ENCODE peak calls at places on chromosomes 1 and 21, in seven cellular contexts. D, F, E, S, A, L and K are unnamed samples.

GRCh38 chr1:64043976-64044375 is 159.4 kb upstream of the UBE2U start:
- DNase-seq in D (no peak), F (peak), E (no peak), S (no peak), A (no peak), L (peak), K (no peak)

GRCh38 chr1:21567241-21568005 is 58.2 kb downstream of the ALPL start:
- DNase-seq in D (no peak), F (no peak), E (no peak), S (no peak), A (no peak), L (no peak), K (no peak)

GRCh38 chr21:29499734-29500343 is 201.1 kb downstream of the BACH1 start:
- DNase-seq in D (no peak), F (no peak), E (no peak), S (peak), A (no peak), L (peak), K (no peak)

GRCh38 chr1:112358061-112358770 is 37.8 kb upstream of the CTTNBP2NL start:
- DNase-seq in D (no peak), F (no peak), E (no peak), S (no peak), A (no peak), L (no peak), K (no peak)

GRCh38 chr1:100400332-100400933 is 48.1 kb downstream of the CDC14A start:
- DNase-seq in D (peak), F (no peak), E (no peak), S (no peak), A (peak), L (no peak), K (no peak)

GRCh38 chr1:40385437-40386310 is 12.1 kb downstream of the SMAP2 start:
- DNase-seq in D (peak), F (no peak), E (no peak), S (no peak), A (peak), L (no peak), K (no peak)

GRCh38 chr21:45262041-45262581 is 25.6 kb downstream of the POFUT2 start:
- DNase-seq in D (no peak), F (no peak), E (no peak), S (no peak), A (no peak), L (no peak), K (no peak)

GRCh38 chr1:211241071-211241470 is 18.1 kb upstream of the RCOR3 start:
- DNase-seq in D (no peak), F (no peak), E (no peak), S (no peak), A (no peak), L (no peak), K (no peak)

GRCh38 chr1:7561331-7561921 is 209.7 kb upstream of the VAMP3 start:
- DNase-seq in D (no peak), F (no peak), E (no peak), S (no peak), A (no peak), L (no peak), K (no peak)

GRCh38 chr1:171142081-171142450 is 43.0 kb upstream of the FMO2 start:
- DNase-seq in D (no peak), F (peak), E (no peak), S (no peak), A (no peak), L (peak), K (no peak)

GRCh38 chr1:33435096-33435820 is 4.4 kb upstream of the PHC2 start:
- DNase-seq in D (no peak), F (no peak), E (no peak), S (peak), A (no peak), L (no peak), K (no peak)

GRCh38 chr1:2380816-2381591 is 10.3 kb downstream of the MORN1 start:
- DNase-seq in D (no peak), F (no peak), E (no peak), S (no peak), A (no peak), L (no peak), K (no peak)

GRCh38 chr21:17089121-17089520 is 423.7 kb upstream of the CXADR start:
- DNase-seq in D (no peak), F (no peak), E (no peak), S (no peak), A (no peak), L (no peak), K (no peak)

GRCh38 chr1:179228783-179229213 is 679 bp downstream of the ABL2 start:
- DNase-seq in D (no peak), F (no peak), E (no peak), S (peak), A (no peak), L (peak), K (no peak)

GRCh38 chr1:185156321-185156853 is 366 bp downstream of the TRMT1L start:
- DNase-seq in D (peak), F (no peak), E (no peak), S (peak), A (no peak), L (no peak), K (no peak)

GRCh38 chr1:24060482-24060881 is 51.5 kb downstream of the MYOM3 start:
- DNase-seq in D (no peak), F (no peak), E (no peak), S (no peak), A (no peak), L (no peak), K (no peak)

GRCh38 chr1:115748396-115749130 is 20.0 kb downstream of the CASQ2 start:
- DNase-seq in D (no peak), F (no peak), E (no peak), S (peak), A (no peak), L (peak), K (no peak)

GRCh38 chr1:224637936-224638335 is 21.8 kb downstream of the CNIH3 start:
- DNase-seq in D (no peak), F (no peak), E (no peak), S (no peak), A (no peak), L (no peak), K (no peak)

GRCh38 chr1:45327644-45328515 is 1.2 kb downstream of the HPDL start:
- DNase-seq in D (no peak), F (no peak), E (no peak), S (no peak), A (no peak), L (no peak), K (no peak)

GRCh38 chr1:9066945-9067807 is 2.3 kb downstream of the SLC2A5 start:
- DNase-seq in D (no peak), F (peak), E (no peak), S (peak), A (no peak), L (peak), K (no peak)

GRCh38 chr1:75765697-75766355 is 20.2 kb upstream of the RABGGTB start:
- DNase-seq in D (no peak), F (peak), E (no peak), S (peak), A (no peak), L (peak), K (peak)

GRCh38 chr1:65265296-65266271 is 43.8 kb upstream of the DNAJC6 start:
- DNase-seq in D (peak), F (peak), E (no peak), S (peak), A (peak), L (peak), K (no peak)

GRCh38 chr21:45839274-45839673 is 142.3 kb upstream of the COL6A1 start:
- DNase-seq in D (no peak), F (no peak), E (no peak), S (peak), A (no peak), L (no peak), K (no peak)

GRCh38 chr1:160144921-160145320 is 6.5 kb upstream of the ATP1A4 start:
- DNase-seq in D (no peak), F (peak), E (no peak), S (no peak), A (no peak), L (peak), K (no peak)

GRCh38 chr1:112935474-112936289 is 20.3 kb downstream of the SLC16A1 start:
- DNase-seq in D (no peak), F (no peak), E (no peak), S (peak), A (no peak), L (no peak), K (peak)

GRCh38 chr1:189103956-189104355 is 1373.7 kb downstream of the BRINP3 start:
- DNase-seq in D (no peak), F (no peak), E (no peak), S (peak), A (no peak), L (no peak), K (no peak)

GRCh38 chr1:197171531-197171930 is 25.1 kb upstream of the ASPM start:
- DNase-seq in D (no peak), F (no peak), E (no peak), S (no peak), A (no peak), L (no peak), K (no peak)

GRCh38 chr21:26368591-26368990 is 198.0 kb upstream of the APP start:
- DNase-seq in D (no peak), F (no peak), E (no peak), S (no peak), A (no peak), L (no peak), K (no peak)

GRCh38 chr21:18493420-18493819 is 89.8 kb upstream of the TMPRSS15 start:
- DNase-seq in D (no peak), F (peak), E (no peak), S (peak), A (no peak), L (no peak), K (peak)